ENCODE peak calls at places on chromosomes 5 and 9, in eight cellular contexts. N, D, B, G, E, I, H and Q are unnamed samples.

GRCh38 chr5:20497356-20497755 is 509.4 kb upstream of the CDH18 start:
- DNase-seq in N (no peak), D (no peak), B (no peak), G (no peak), E (no peak), I (no peak), H (no peak), Q (no peak)

GRCh38 chr5:96141749-96142148 is 180.1 kb upstream of the ELL2 start:
- DNase-seq in N (no peak), D (no peak), B (no peak), G (no peak), E (peak; percentile 12), I (peak; percentile 47), H (no peak), Q (no peak)

GRCh38 chr5:96090205-96090604 is 128.6 kb upstream of the ELL2 start:
- DNase-seq in N (no peak), D (no peak), B (no peak), G (no peak), E (no peak), I (no peak), H (no peak), Q (no peak)

GRCh38 chr5:44329716-44330115 is 59.5 kb downstream of the FGF10 start:
- DNase-seq in N (no peak), D (peak; percentile 69), B (no peak), G (no peak), E (no peak), I (no peak), H (no peak), Q (no peak)

GRCh38 chr5:547086-547924 is 23.1 kb upstream of the SLC9A3 start:
- DNase-seq in N (no peak), D (no peak), B (no peak), G (no peak), E (no peak), I (peak; percentile 21), H (no peak), Q (no peak)

GRCh38 chr9:113380869-113381378 is 4.1 kb upstream of the HDHD3 start:
- DNase-seq in N (no peak), D (no peak), B (no peak), G (peak; percentile 58), E (peak; percentile 68), I (no peak), H (no peak), Q (no peak)

GRCh38 chr9:134217431-134218210 is 53.3 kb upstream of the RNU6ATAC start:
- DNase-seq in N (peak; percentile 4), D (peak; percentile 43), B (no peak), G (peak; percentile 64), E (no peak), I (no peak), H (no peak), Q (no peak)

GRCh38 chr9:106077731-106078130 is 383.4 kb downstream of the TMEM38B start:
- DNase-seq in N (no peak), D (peak; percentile 55), B (no peak), G (no peak), E (no peak), I (no peak), H (no peak), Q (no peak)

GRCh38 chr5:68215208-68215887 is at the start of gene PIK3R1:
- DNase-seq in N (peak; percentile 97), D (peak; percentile 98), B (peak; percentile 98), G (peak; percentile 96), E (peak; percentile 97), I (peak; percentile 96), H (peak; percentile 94), Q (peak; percentile 95)

GRCh38 chr9:97419315-97419867 is 7.5 kb downstream of the TDRD7 start:
- DNase-seq in N (no peak), D (no peak), B (no peak), G (no peak), E (peak; percentile 57), I (peak; percentile 25), H (no peak), Q (peak; percentile 18)

GRCh38 chr5:68999181-68999580 is 94.6 kb upstream of the SLC30A5 start:
- DNase-seq in N (no peak), D (no peak), B (no peak), G (no peak), E (no peak), I (no peak), H (no peak), Q (no peak)

GRCh38 chr5:138369249-138369648 is 16.8 kb downstream of the KDM3B start:
- DNase-seq in N (no peak), D (no peak), B (no peak), G (no peak), E (no peak), I (no peak), H (no peak), Q (no peak)

GRCh38 chr5:176843673-176844072 is 33.3 kb downstream of the UNC5A start:
- DNase-seq in N (no peak), D (no peak), B (no peak), G (no peak), E (no peak), I (no peak), H (no peak), Q (no peak)

GRCh38 chr5:176846335-176847140 is 36.2 kb downstream of the UNC5A start:
- DNase-seq in N (no peak), D (no peak), B (no peak), G (no peak), E (no peak), I (peak; percentile 11), H (no peak), Q (peak; percentile 44)

GRCh38 chr5:176844706-176845391 is 34.5 kb downstream of the UNC5A start:
- DNase-seq in N (no peak), D (no peak), B (no peak), G (no peak), E (no peak), I (peak; percentile 9), H (no peak), Q (peak; percentile 43)

GRCh38 chr5:176845392-176845713 is 35.0 kb downstream of the UNC5A start:
- DNase-seq in N (no peak), D (no peak), B (no peak), G (no peak), E (no peak), I (no peak), H (no peak), Q (no peak)

DNA sequence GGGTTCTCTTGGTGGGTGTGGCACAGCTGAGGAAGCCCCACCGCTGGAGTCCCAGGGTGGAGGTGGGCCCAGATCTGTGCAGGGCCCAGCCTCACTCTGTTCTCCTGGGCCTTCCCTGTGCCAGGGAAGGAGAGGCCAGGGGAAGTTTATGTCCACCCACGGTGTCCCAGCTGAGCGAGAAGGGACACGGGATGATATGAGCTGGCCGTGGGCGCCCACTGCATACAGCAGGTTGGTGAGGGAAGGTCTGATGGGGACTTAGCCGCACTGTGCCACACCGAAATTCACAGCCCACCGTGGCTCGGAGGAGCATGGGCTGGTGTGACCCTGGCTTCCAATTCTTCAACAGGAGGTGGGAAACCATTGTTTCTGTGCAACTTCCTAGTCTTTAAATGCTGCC is 33.9 kb downstream of the UNC5A start:
- DNase-seq in N (no peak), D (no peak), B (no peak), G (no peak), E (no peak), I (no peak), H (no peak), Q (no peak)
- H3K4me3 ChIP-seq in N (no peak overlapping the region), D (no peak overlapping the region), B (no peak overlapping the region), G (no peak overlapping the region), E (no peak overlapping the region), I (no peak overlapping the region), H (no peak overlapping the region), Q (no peak overlapping the region)

DNA sequence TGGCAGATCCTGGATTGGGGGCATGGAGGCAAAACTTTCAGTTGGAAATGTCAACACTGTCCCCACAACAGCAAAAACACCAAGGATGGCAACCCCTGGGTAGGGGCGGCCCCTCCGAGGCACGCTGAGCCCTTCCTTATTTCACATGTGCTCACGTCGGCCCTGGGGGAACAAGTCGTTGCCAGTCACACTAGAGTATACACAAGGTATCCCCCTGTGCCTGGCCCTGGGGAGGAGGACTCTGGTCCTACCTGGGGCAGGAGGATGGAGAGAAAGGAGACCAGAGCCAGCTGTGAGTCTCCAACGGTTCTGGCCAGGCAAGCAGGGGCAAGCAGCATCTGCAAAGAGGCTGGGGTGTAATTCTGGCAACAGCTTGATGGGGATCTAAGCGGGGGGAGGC is 126.9 kb upstream of the FOXD4L5 start:
- DNase-seq in N (no peak), D (no peak), B (peak; percentile 45), G (no peak), E (no peak), I (no peak), H (no peak), Q (no peak)
- H3K9me3 ChIP-seq in N (no peaks in the 10 kb centered on the region), D (peaks cover 10% of the 10 kb centered on the region), B (peaks cover 3% of the 10 kb centered on the region), G (no peaks in the 10 kb centered on the region), E (peaks cover 53% of the 10 kb centered on the region), I (peaks cover 33% of the 10 kb centered on the region), H (peaks cover 28% of the 10 kb centered on the region), Q (no peaks in the 10 kb centered on the region)

GRCh38 chr9:29806941-29807625 is 2233.8 kb upstream of the C9orf72 start:
- DNase-seq in N (no peak), D (peak; percentile 82), B (no peak), G (no peak), E (no peak), I (peak; percentile 86), H (no peak), Q (no peak)
- H3K4me3 ChIP-seq in N (no peak overlapping the region), D (no peak overlapping the region), B (no peak overlapping the region), G (no peak overlapping the region), E (no peak overlapping the region), I (no peak overlapping the region), H (no peak overlapping the region), Q (no peak overlapping the region)

DNA sequence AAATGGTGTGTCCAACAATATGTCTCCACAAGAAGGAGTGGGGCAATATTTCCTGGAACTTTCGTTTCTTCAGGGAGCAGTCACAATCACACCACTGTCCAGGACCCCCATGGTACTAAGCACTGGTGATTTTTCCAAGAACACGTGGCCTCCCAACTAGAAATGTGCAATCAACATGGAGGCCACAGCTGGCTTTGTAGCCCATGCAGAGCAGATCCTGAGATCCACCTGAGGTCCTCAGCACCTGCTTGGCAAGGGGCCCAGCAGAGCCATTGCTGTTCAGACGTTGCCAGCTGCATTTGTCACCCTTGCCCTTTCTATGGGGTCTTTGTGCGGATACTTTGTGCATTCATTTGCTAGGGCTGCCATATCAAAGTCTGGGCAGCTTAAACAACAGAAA is 334.5 kb upstream of the IRX4 start:
- DNase-seq in N (no peak), D (no peak), B (no peak), G (no peak), E (no peak), I (no peak), H (no peak), Q (no peak)
- H3K9me3 ChIP-seq in N (no peaks in the 10 kb centered on the region), D (no peaks in the 10 kb centered on the region), B (no peaks in the 10 kb centered on the region), G (no peaks in the 10 kb centered on the region), E (no peaks in the 10 kb centered on the region), I (peaks cover 13% of the 10 kb centered on the region), H (peaks cover 7% of the 10 kb centered on the region), Q (no peaks in the 10 kb centered on the region)